ENCODE peak calls at places on chromosomes 7 and 10, in five cellular contexts. L is K562, K is GM12878, N is HepG2, P is H1. R is an unnamed sample.

GRCh38 chr10:70672993-70673928 is 955 bp downstream of the ADAMTS14 start:
- DNase-seq in L (peak), K (no peak), N (no peak), P (no peak), R (peak)

GRCh38 chr10:17465328-17466125 is 11.1 kb upstream of the ST8SIA6 start:
- DNase-seq in L (no peak), K (no peak), N (no peak), P (no peak), R (no peak)

GRCh38 chr7:51228386-51228958 is 88.1 kb downstream of the COBL start:
- DNase-seq in L (no peak), K (no peak), N (no peak), P (no peak), R (no peak)

GRCh38 chr10:79221110-79222051 is 125.9 kb upstream of the PPIF start:
- DNase-seq in L (peak), K (no peak), N (no peak), P (no peak), R (peak)

GRCh38 chr7:85851571-85852193 is 664.8 kb upstream of the SEMA3D start:
- DNase-seq in L (peak), K (no peak), N (peak), P (no peak), R (peak)

GRCh38 chr10:76977046-76977445 is 660.6 kb downstream of the KCNMA1 start:
- DNase-seq in L (no peak), K (no peak), N (no peak), P (no peak), R (no peak)

GRCh38 chr7:116185956-116186355 is 24.4 kb upstream of the TES start:
- DNase-seq in L (no peak), K (no peak), N (no peak), P (no peak), R (no peak)

GRCh38 chr7:33757563-33758165 is 147.7 kb upstream of the BMPER start:
- DNase-seq in L (peak), K (no peak), N (peak), P (no peak), R (peak)

GRCh38 chr7:71612011-71612410 is 480.1 kb downstream of the GALNT17 start:
- DNase-seq in L (no peak), K (no peak), N (no peak), P (no peak), R (no peak)

GRCh38 chr7:94127026-94127425 is 122.9 kb upstream of the BET1 start:
- DNase-seq in L (no peak), K (no peak), N (no peak), P (no peak), R (no peak)

DNA sequence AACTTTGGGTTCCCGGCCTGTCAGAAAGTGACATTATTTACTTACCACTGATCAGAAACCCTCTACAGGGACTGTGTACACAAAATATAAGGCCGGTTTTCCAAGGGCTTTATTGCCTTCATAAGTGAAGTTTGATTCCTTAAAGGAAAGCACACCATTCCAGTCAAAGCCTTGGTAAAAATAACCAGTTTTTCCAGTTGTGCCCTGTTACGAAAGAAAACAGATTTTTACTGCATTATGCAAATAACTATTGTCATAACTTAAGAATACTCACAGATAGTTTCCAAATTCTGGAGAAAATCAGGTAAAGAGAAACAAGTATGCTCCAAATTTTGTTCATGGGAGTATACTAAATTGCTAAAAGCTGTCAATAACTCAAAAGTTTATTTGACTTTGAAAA is 26.9 kb downstream of the ITPRID1 start:
- DNase-seq in L (no peak), K (no peak), N (no peak), P (no peak), R (no peak)
- TF ChIP-seq JUND in L (no peak), K (no peak), N (no peak), P (no peak), R (no peak)

GRCh38 chr7:139566736-139567646 is 43.5 kb downstream of the CLEC2L start:
- DNase-seq in L (no peak), K (no peak), N (no peak), P (no peak), R (no peak)
- TF ChIP-seq CHD2 in L (no peak), K (no peak), N (no peak), P (no peak), R (no peak)

DNA sequence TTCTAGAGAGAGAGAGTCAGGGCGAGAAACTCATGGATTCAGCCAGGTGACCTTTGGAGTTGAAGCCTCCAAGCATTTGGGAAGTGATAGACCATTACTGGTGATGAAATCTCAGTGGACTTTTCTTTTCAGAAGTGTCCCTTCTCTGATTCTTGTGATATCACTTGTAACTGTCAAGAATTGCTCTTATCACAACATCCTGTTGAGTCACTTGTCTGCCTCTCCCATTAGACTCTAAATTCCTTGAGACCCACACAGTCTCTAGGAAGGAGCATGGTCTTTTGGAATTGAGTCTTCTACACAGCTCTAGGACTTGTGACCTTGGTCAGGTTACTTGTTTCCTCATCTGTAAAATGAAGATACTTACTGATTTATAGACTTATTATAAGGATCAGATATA is 81.0 kb downstream of the CFAP58 start:
- DNase-seq in L (no peak), K (no peak), N (no peak), P (no peak), R (no peak)
- TF ChIP-seq JUND in L (no peak), K (no peak), N (no peak), P (no peak), R (no peak)

GRCh38 chr7:25179771-25180591 is 48.3 kb downstream of the NPVF start:
- DNase-seq in L (peak), K (peak), N (peak), P (peak), R (peak)
- TF ChIP-seq CHD2 in L (no peak), K (peak), N (no peak), P (no peak), R (peak)

GRCh38 chr10:68125770-68126169 is 16.5 kb downstream of the MYPN start:
- DNase-seq in L (no peak), K (no peak), N (no peak), P (no peak), R (no peak)

GRCh38 chr10:68121020-68121743 is 11.9 kb downstream of the MYPN start:
- DNase-seq in L (no peak), K (no peak), N (no peak), P (no peak), R (no peak)

GRCh38 chr10:68118657-68119056 is 9.4 kb downstream of the MYPN start:
- DNase-seq in L (no peak), K (no peak), N (no peak), P (no peak), R (no peak)

GRCh38 chr10:68124718-68125117 is 15.4 kb downstream of the MYPN start:
- DNase-seq in L (no peak), K (no peak), N (no peak), P (no peak), R (no peak)

GRCh38 chr10:68121862-68122261 is 12.6 kb downstream of the MYPN start:
- DNase-seq in L (no peak), K (no peak), N (no peak), P (no peak), R (no peak)
- TF ChIP-seq JUND in L (no peak), K (no peak), N (no peak), P (no peak), R (no peak)